ENCODE peak calls at places on chromosomes 11 and 22, in six cellular contexts. One of them, this sample, is unnamed.
A peak's percentile ranks its signal among the peaks of the same experiment; 100 is the strongest.

GRCh38 chr11:122430490-122430889 is 225.0 kb upstream of the UBASH3B start:
- DNase-seq in trophoblast cell: no peak
- DNase-seq in activated CD8-positive, alpha-beta T cell treated with anti-CD3 and anti-CD28 coated beads, Interleukin-2, amount 10 ng/mL, durations not matched to agents 7 days and 5 days: no peak
- DNase-seq in tibial nerve: no peak
- DNase-seq in fibroblast of pulmonary artery: no peak
- DNase-seq in kidney tubule cell: no peak
- DNase-seq in this sample: no peak

GRCh38 chr11:27431808-27432207 is 40.8 kb downstream of the LGR4 start:
- DNase-seq in trophoblast cell: no peak
- DNase-seq in activated CD8-positive, alpha-beta T cell treated with anti-CD3 and anti-CD28 coated beads, Interleukin-2, amount 10 ng/mL, durations not matched to agents 7 days and 5 days: no peak
- DNase-seq in tibial nerve: no peak
- DNase-seq in fibroblast of pulmonary artery: no peak
- DNase-seq in kidney tubule cell: peak; percentile 32
- DNase-seq in this sample: no peak

GRCh38 chr22:49826603-49827306 is 918 bp downstream of the BRD1 start:
- DNase-seq in trophoblast cell: peak; percentile 52
- DNase-seq in activated CD8-positive, alpha-beta T cell treated with anti-CD3 and anti-CD28 coated beads, Interleukin-2, amount 10 ng/mL, durations not matched to agents 7 days and 5 days: peak; percentile 57
- DNase-seq in tibial nerve: no peak
- DNase-seq in fibroblast of pulmonary artery: peak; percentile 46
- DNase-seq in kidney tubule cell: peak; percentile 25
- DNase-seq in this sample: peak; percentile 58

GRCh38 chr11:65156926-65157325 is 13.1 kb upstream of the SPDYC start:
- DNase-seq in trophoblast cell: no peak
- DNase-seq in activated CD8-positive, alpha-beta T cell treated with anti-CD3 and anti-CD28 coated beads, Interleukin-2, amount 10 ng/mL, durations not matched to agents 7 days and 5 days: no peak
- DNase-seq in tibial nerve: no peak
- DNase-seq in fibroblast of pulmonary artery: no peak
- DNase-seq in kidney tubule cell: no peak
- DNase-seq in this sample: no peak

GRCh38 chr22:38792833-38793232 is 1.1 kb downstream of the DNAL4 start:
- DNase-seq in trophoblast cell: peak; percentile 47
- DNase-seq in activated CD8-positive, alpha-beta T cell treated with anti-CD3 and anti-CD28 coated beads, Interleukin-2, amount 10 ng/mL, durations not matched to agents 7 days and 5 days: no peak
- DNase-seq in tibial nerve: no peak
- DNase-seq in fibroblast of pulmonary artery: no peak
- DNase-seq in kidney tubule cell: peak; percentile 62
- DNase-seq in this sample: no peak

GRCh38 chr11:69867076-69868002 is 48.1 kb upstream of the FGF3 start:
- DNase-seq in trophoblast cell: no peak
- DNase-seq in activated CD8-positive, alpha-beta T cell treated with anti-CD3 and anti-CD28 coated beads, Interleukin-2, amount 10 ng/mL, durations not matched to agents 7 days and 5 days: no peak
- DNase-seq in tibial nerve: no peak
- DNase-seq in fibroblast of pulmonary artery: peak; percentile 12
- DNase-seq in kidney tubule cell: peak; percentile 85
- DNase-seq in this sample: peak; percentile 83

GRCh38 chr11:67303132-67303988 is at the start of gene SSH3:
- DNase-seq in trophoblast cell: peak; percentile 93
- DNase-seq in activated CD8-positive, alpha-beta T cell treated with anti-CD3 and anti-CD28 coated beads, Interleukin-2, amount 10 ng/mL, durations not matched to agents 7 days and 5 days: peak; percentile 55
- DNase-seq in tibial nerve: peak; percentile 75
- DNase-seq in fibroblast of pulmonary artery: peak; percentile 53
- DNase-seq in kidney tubule cell: peak; percentile 87
- DNase-seq in this sample: peak; percentile 83

GRCh38 chr11:11476971-11477645 is 124.1 kb upstream of the CSNK2A3 start:
- DNase-seq in trophoblast cell: no peak
- DNase-seq in activated CD8-positive, alpha-beta T cell treated with anti-CD3 and anti-CD28 coated beads, Interleukin-2, amount 10 ng/mL, durations not matched to agents 7 days and 5 days: no peak
- DNase-seq in tibial nerve: no peak
- DNase-seq in fibroblast of pulmonary artery: no peak
- DNase-seq in kidney tubule cell: no peak
- DNase-seq in this sample: no peak

GRCh38 chr11:28289444-28289843 is 181.3 kb downstream of the METTL15 start:
- DNase-seq in trophoblast cell: no peak
- DNase-seq in activated CD8-positive, alpha-beta T cell treated with anti-CD3 and anti-CD28 coated beads, Interleukin-2, amount 10 ng/mL, durations not matched to agents 7 days and 5 days: no peak
- DNase-seq in tibial nerve: no peak
- DNase-seq in fibroblast of pulmonary artery: no peak
- DNase-seq in kidney tubule cell: peak; percentile 2
- DNase-seq in this sample: no peak

GRCh38 chr11:121634889-121635288 is 182.1 kb upstream of the SORL1-AS1 start:
- DNase-seq in trophoblast cell: peak; percentile 11
- DNase-seq in activated CD8-positive, alpha-beta T cell treated with anti-CD3 and anti-CD28 coated beads, Interleukin-2, amount 10 ng/mL, durations not matched to agents 7 days and 5 days: no peak
- DNase-seq in tibial nerve: no peak
- DNase-seq in fibroblast of pulmonary artery: peak; percentile 92
- DNase-seq in kidney tubule cell: peak; percentile 27
- DNase-seq in this sample: peak; percentile 64

GRCh38 chr11:9861860-9862725 is 198.2 kb downstream of the SWAP70 start:
- DNase-seq in trophoblast cell: peak; percentile 84
- DNase-seq in activated CD8-positive, alpha-beta T cell treated with anti-CD3 and anti-CD28 coated beads, Interleukin-2, amount 10 ng/mL, durations not matched to agents 7 days and 5 days: peak; percentile 69
- DNase-seq in tibial nerve: peak; percentile 21
- DNase-seq in fibroblast of pulmonary artery: peak; percentile 81
- DNase-seq in kidney tubule cell: peak; percentile 73
- DNase-seq in this sample: peak; percentile 57

GRCh38 chr22:50267591-50268390 is 2.4 kb downstream of the MAPK11 start:
- DNase-seq in trophoblast cell: peak; percentile 61
- DNase-seq in activated CD8-positive, alpha-beta T cell treated with anti-CD3 and anti-CD28 coated beads, Interleukin-2, amount 10 ng/mL, durations not matched to agents 7 days and 5 days: peak; percentile 57
- DNase-seq in tibial nerve: peak; percentile 39
- DNase-seq in fibroblast of pulmonary artery: peak; percentile 52
- DNase-seq in kidney tubule cell: peak; percentile 58
- DNase-seq in this sample: peak; percentile 94

GRCh38 chr22:31504282-31504681 is 7.9 kb downstream of the SFI1 start:
- DNase-seq in trophoblast cell: no peak
- DNase-seq in activated CD8-positive, alpha-beta T cell treated with anti-CD3 and anti-CD28 coated beads, Interleukin-2, amount 10 ng/mL, durations not matched to agents 7 days and 5 days: no peak
- DNase-seq in tibial nerve: no peak
- DNase-seq in fibroblast of pulmonary artery: peak; percentile 62
- DNase-seq in kidney tubule cell: peak; percentile 42
- DNase-seq in this sample: peak; percentile 43

GRCh38 chr11:130514316-130514715 is 65.9 kb downstream of the ADAMTS15 start:
- DNase-seq in trophoblast cell: no peak
- DNase-seq in activated CD8-positive, alpha-beta T cell treated with anti-CD3 and anti-CD28 coated beads, Interleukin-2, amount 10 ng/mL, durations not matched to agents 7 days and 5 days: no peak
- DNase-seq in tibial nerve: no peak
- DNase-seq in fibroblast of pulmonary artery: peak; percentile 31
- DNase-seq in kidney tubule cell: no peak
- DNase-seq in this sample: no peak

GRCh38 chr11:69938206-69938605 is 119.0 kb upstream of the FGF3 start:
- DNase-seq in trophoblast cell: no peak
- DNase-seq in activated CD8-positive, alpha-beta T cell treated with anti-CD3 and anti-CD28 coated beads, Interleukin-2, amount 10 ng/mL, durations not matched to agents 7 days and 5 days: no peak
- DNase-seq in tibial nerve: no peak
- DNase-seq in fibroblast of pulmonary artery: no peak
- DNase-seq in kidney tubule cell: no peak
- DNase-seq in this sample: no peak

GRCh38 chr22:23565942-23566715 is 14.0 kb downstream of the IGLL1 start:
- DNase-seq in trophoblast cell: no peak
- DNase-seq in activated CD8-positive, alpha-beta T cell treated with anti-CD3 and anti-CD28 coated beads, Interleukin-2, amount 10 ng/mL, durations not matched to agents 7 days and 5 days: no peak
- DNase-seq in tibial nerve: no peak
- DNase-seq in fibroblast of pulmonary artery: no peak
- DNase-seq in kidney tubule cell: no peak
- DNase-seq in this sample: no peak

GRCh38 chr11:72015511-72016061 is 16.9 kb downstream of the IL18BP start:
- DNase-seq in trophoblast cell: peak; percentile 57
- DNase-seq in activated CD8-positive, alpha-beta T cell treated with anti-CD3 and anti-CD28 coated beads, Interleukin-2, amount 10 ng/mL, durations not matched to agents 7 days and 5 days: peak; percentile 32
- DNase-seq in tibial nerve: no peak
- DNase-seq in fibroblast of pulmonary artery: peak; percentile 36
- DNase-seq in kidney tubule cell: peak; percentile 57
- DNase-seq in this sample: no peak

GRCh38 chr11:82577246-82577645 is 156.4 kb downstream of the FAM181B start:
- DNase-seq in trophoblast cell: no peak
- DNase-seq in activated CD8-positive, alpha-beta T cell treated with anti-CD3 and anti-CD28 coated beads, Interleukin-2, amount 10 ng/mL, durations not matched to agents 7 days and 5 days: no peak
- DNase-seq in tibial nerve: no peak
- DNase-seq in fibroblast of pulmonary artery: no peak
- DNase-seq in kidney tubule cell: no peak
- DNase-seq in this sample: no peak

GRCh38 chr11:29119691-29120328 is 897.0 kb downstream of the KCNA4 start:
- DNase-seq in trophoblast cell: no peak
- DNase-seq in activated CD8-positive, alpha-beta T cell treated with anti-CD3 and anti-CD28 coated beads, Interleukin-2, amount 10 ng/mL, durations not matched to agents 7 days and 5 days: no peak
- DNase-seq in tibial nerve: no peak
- DNase-seq in fibroblast of pulmonary artery: peak; percentile 87
- DNase-seq in kidney tubule cell: peak; percentile 81
- DNase-seq in this sample: peak; percentile 72

GRCh38 chr11:78416285-78417174 is 1.1 kb downstream of the GAB2 start:
- DNase-seq in trophoblast cell: peak; percentile 74
- DNase-seq in activated CD8-positive, alpha-beta T cell treated with anti-CD3 and anti-CD28 coated beads, Interleukin-2, amount 10 ng/mL, durations not matched to agents 7 days and 5 days: peak; percentile 83
- DNase-seq in tibial nerve: peak; percentile 82
- DNase-seq in fibroblast of pulmonary artery: peak; percentile 92
- DNase-seq in kidney tubule cell: peak; percentile 92
- DNase-seq in this sample: peak; percentile 83

GRCh38 chr22:42931421-42932196 is 74.5 kb upstream of the ARFGAP3 start:
- DNase-seq in trophoblast cell: no peak
- DNase-seq in activated CD8-positive, alpha-beta T cell treated with anti-CD3 and anti-CD28 coated beads, Interleukin-2, amount 10 ng/mL, durations not matched to agents 7 days and 5 days: no peak
- DNase-seq in tibial nerve: no peak
- DNase-seq in fibroblast of pulmonary artery: peak; percentile 26
- DNase-seq in kidney tubule cell: no peak
- DNase-seq in this sample: no peak

GRCh38 chr11:123493393-123494063 is 63.5 kb downstream of the GRAMD1B start:
- DNase-seq in trophoblast cell: peak; percentile 51
- DNase-seq in activated CD8-positive, alpha-beta T cell treated with anti-CD3 and anti-CD28 coated beads, Interleukin-2, amount 10 ng/mL, durations not matched to agents 7 days and 5 days: no peak
- DNase-seq in tibial nerve: no peak
- DNase-seq in fibroblast of pulmonary artery: no peak
- DNase-seq in kidney tubule cell: peak; percentile 66
- DNase-seq in this sample: no peak

GRCh38 chr22:29016067-29016938 is 45.3 kb downstream of the C22orf31 start:
- DNase-seq in trophoblast cell: no peak
- DNase-seq in activated CD8-positive, alpha-beta T cell treated with anti-CD3 and anti-CD28 coated beads, Interleukin-2, amount 10 ng/mL, durations not matched to agents 7 days and 5 days: peak; percentile 66
- DNase-seq in tibial nerve: no peak
- DNase-seq in fibroblast of pulmonary artery: no peak
- DNase-seq in kidney tubule cell: peak; percentile 56
- DNase-seq in this sample: no peak

This sample was measured in AG08396.